ENCODE peak calls at places on chromosome 6, in ten cellular contexts. One of them, this sample, is unnamed.

GRCh38 chr6:150153905-150154492 is 11.2 kb downstream of the PPP1R14C start:
- DNase-seq in PC-3: peak; percentile 11
- DNase-seq in left ventricle myocardium inferior: no peak
- DNase-seq in MM.1S: no peak
- DNase-seq in cardiac muscle cell: peak; percentile 12
- DNase-seq in colonic mucosa: no peak
- DNase-seq in fibroblast of lung: peak; percentile 73
- DNase-seq in mammary epithelial cell: peak; percentile 57
- DNase-seq in A549: no peak
- DNase-seq in ascending aorta: no peak
- DNase-seq in this sample: no peak

GRCh38 chr6:3363296-3364025 is 93.4 kb downstream of the SLC22A23 start:
- DNase-seq in PC-3: peak; percentile 86
- DNase-seq in left ventricle myocardium inferior: no peak
- DNase-seq in MM.1S: no peak
- DNase-seq in cardiac muscle cell: no peak
- DNase-seq in colonic mucosa: peak; percentile 91
- DNase-seq in fibroblast of lung: no peak
- DNase-seq in mammary epithelial cell: peak; percentile 79
- DNase-seq in A549: no peak
- DNase-seq in ascending aorta: no peak
- DNase-seq in this sample: no peak

GRCh38 chr6:170024940-170025339 is 265.9 kb downstream of the DLL1 start:
- DNase-seq in PC-3: peak; percentile 2
- DNase-seq in left ventricle myocardium inferior: peak; percentile 40
- DNase-seq in MM.1S: no peak
- DNase-seq in cardiac muscle cell: peak; percentile 91
- DNase-seq in colonic mucosa: peak; percentile 50
- DNase-seq in fibroblast of lung: no peak
- DNase-seq in mammary epithelial cell: peak; percentile 3
- DNase-seq in A549: no peak
- DNase-seq in ascending aorta: peak; percentile 58
- DNase-seq in this sample: peak; percentile 32

GRCh38 chr6:13272131-13273046 is 55.9 kb downstream of the TBC1D7 start:
- DNase-seq in PC-3: no peak
- DNase-seq in left ventricle myocardium inferior: peak; percentile 51
- DNase-seq in MM.1S: peak; percentile 30
- DNase-seq in cardiac muscle cell: no peak
- DNase-seq in colonic mucosa: peak; percentile 41
- DNase-seq in fibroblast of lung: peak; percentile 63
- DNase-seq in mammary epithelial cell: no peak
- DNase-seq in A549: no peak
- DNase-seq in ascending aorta: peak; percentile 78
- DNase-seq in this sample: peak; percentile 93

GRCh38 chr6:154408906-154409500 is 52.4 kb upstream of the IPCEF1 start:
- DNase-seq in PC-3: peak; percentile 55
- DNase-seq in left ventricle myocardium inferior: no peak
- DNase-seq in MM.1S: no peak
- DNase-seq in cardiac muscle cell: peak; percentile 43
- DNase-seq in colonic mucosa: no peak
- DNase-seq in fibroblast of lung: peak; percentile 45
- DNase-seq in mammary epithelial cell: no peak
- DNase-seq in A549: peak; percentile 43
- DNase-seq in ascending aorta: peak; percentile 50
- DNase-seq in this sample: no peak

GRCh38 chr6:79048611-79049010 is 29.4 kb downstream of the PHIP start:
- DNase-seq in PC-3: peak; percentile 41
- DNase-seq in left ventricle myocardium inferior: no peak
- DNase-seq in MM.1S: no peak
- DNase-seq in cardiac muscle cell: peak; percentile 57
- DNase-seq in colonic mucosa: no peak
- DNase-seq in fibroblast of lung: peak; percentile 29
- DNase-seq in mammary epithelial cell: peak; percentile 12
- DNase-seq in A549: peak; percentile 5
- DNase-seq in ascending aorta: no peak
- DNase-seq in this sample: no peak

GRCh38 chr6:82875573-82876185 is 190.0 kb downstream of the UBE3D start:
- DNase-seq in PC-3: peak; percentile 96
- DNase-seq in left ventricle myocardium inferior: no peak
- DNase-seq in MM.1S: no peak
- DNase-seq in cardiac muscle cell: peak; percentile 36
- DNase-seq in colonic mucosa: no peak
- DNase-seq in fibroblast of lung: peak; percentile 91
- DNase-seq in mammary epithelial cell: peak; percentile 93
- DNase-seq in A549: peak; percentile 21
- DNase-seq in ascending aorta: no peak
- DNase-seq in this sample: no peak

GRCh38 chr6:141562181-141562800 is 570.4 kb upstream of the GJE1 start:
- DNase-seq in PC-3: peak; percentile 49
- DNase-seq in left ventricle myocardium inferior: peak; percentile 29
- DNase-seq in MM.1S: no peak
- DNase-seq in cardiac muscle cell: peak; percentile 43
- DNase-seq in colonic mucosa: peak; percentile 20
- DNase-seq in fibroblast of lung: peak; percentile 21
- DNase-seq in mammary epithelial cell: no peak
- DNase-seq in A549: no peak
- DNase-seq in ascending aorta: peak; percentile 60
- DNase-seq in this sample: peak; percentile 74

GRCh38 chr6:69668916-69669315 is 127.9 kb downstream of the LMBRD1 start:
- DNase-seq in PC-3: no peak
- DNase-seq in left ventricle myocardium inferior: no peak
- DNase-seq in MM.1S: no peak
- DNase-seq in cardiac muscle cell: no peak
- DNase-seq in colonic mucosa: no peak
- DNase-seq in fibroblast of lung: no peak
- DNase-seq in mammary epithelial cell: no peak
- DNase-seq in A549: no peak
- DNase-seq in ascending aorta: no peak
- DNase-seq in this sample: no peak

GRCh38 chr6:143549630-143550268 is 38.2 kb upstream of the FUCA2 start:
- DNase-seq in PC-3: no peak
- DNase-seq in left ventricle myocardium inferior: no peak
- DNase-seq in MM.1S: no peak
- DNase-seq in cardiac muscle cell: no peak
- DNase-seq in colonic mucosa: no peak
- DNase-seq in fibroblast of lung: no peak
- DNase-seq in mammary epithelial cell: peak; percentile 93
- DNase-seq in A549: no peak
- DNase-seq in ascending aorta: no peak
- DNase-seq in this sample: no peak

GRCh38 chr6:42352856-42353564 is 98.7 kb downstream of the TRERF1 start:
- DNase-seq in PC-3: peak; percentile 74
- DNase-seq in left ventricle myocardium inferior: no peak
- DNase-seq in MM.1S: no peak
- DNase-seq in cardiac muscle cell: peak; percentile 42
- DNase-seq in colonic mucosa: no peak
- DNase-seq in fibroblast of lung: peak; percentile 70
- DNase-seq in mammary epithelial cell: peak; percentile 52
- DNase-seq in A549: no peak
- DNase-seq in ascending aorta: no peak
- DNase-seq in this sample: no peak

GRCh38 chr6:110877569-110877968 is 3.0 kb downstream of the AMD1 start:
- DNase-seq in PC-3: no peak
- DNase-seq in left ventricle myocardium inferior: no peak
- DNase-seq in MM.1S: no peak
- DNase-seq in cardiac muscle cell: no peak
- DNase-seq in colonic mucosa: no peak
- DNase-seq in fibroblast of lung: no peak
- DNase-seq in mammary epithelial cell: no peak
- DNase-seq in A549: no peak
- DNase-seq in ascending aorta: no peak
- DNase-seq in this sample: no peak
- H3K4me1 ChIP-seq in PC-3: peaks cover 36% of the 10 kb centered on the region
- H3K4me1 ChIP-seq in left ventricle myocardium inferior: peaks cover 87% of the 10 kb centered on the region
- H3K4me1 ChIP-seq in MM.1S: peaks cover 30% of the 10 kb centered on the region
- H3K4me1 ChIP-seq in cardiac muscle cell: peaks cover 54% of the 10 kb centered on the region
- H3K4me1 ChIP-seq in colonic mucosa: peaks cover 38% of the 10 kb centered on the region
- H3K4me1 ChIP-seq in fibroblast of lung: peaks cover 8% of the 10 kb centered on the region
- H3K4me1 ChIP-seq in mammary epithelial cell: peaks cover 30% of the 10 kb centered on the region
- H3K4me1 ChIP-seq in A549: peaks cover 58% of the 10 kb centered on the region
- H3K4me1 ChIP-seq in ascending aorta: peaks cover 37% of the 10 kb centered on the region
- H3K4me1 ChIP-seq in this sample: peaks cover 77% of the 10 kb centered on the region

GRCh38 chr6:26092443-26092842 is 5.2 kb downstream of the HFE start:
- DNase-seq in PC-3: no peak
- DNase-seq in left ventricle myocardium inferior: no peak
- DNase-seq in MM.1S: no peak
- DNase-seq in cardiac muscle cell: no peak
- DNase-seq in colonic mucosa: no peak
- DNase-seq in fibroblast of lung: no peak
- DNase-seq in mammary epithelial cell: no peak
- DNase-seq in A549: no peak
- DNase-seq in ascending aorta: no peak
- DNase-seq in this sample: no peak

GRCh38 chr6:26088344-26088743 is 1.1 kb downstream of the HFE start:
- DNase-seq in PC-3: no peak
- DNase-seq in left ventricle myocardium inferior: peak; percentile 47
- DNase-seq in MM.1S: no peak
- DNase-seq in cardiac muscle cell: no peak
- DNase-seq in colonic mucosa: no peak
- DNase-seq in fibroblast of lung: no peak
- DNase-seq in mammary epithelial cell: no peak
- DNase-seq in A549: no peak
- DNase-seq in ascending aorta: no peak
- DNase-seq in this sample: no peak

GRCh38 chr6:26089272-26089671 is 2.0 kb downstream of the HFE start:
- DNase-seq in PC-3: no peak
- DNase-seq in left ventricle myocardium inferior: no peak
- DNase-seq in MM.1S: no peak
- DNase-seq in cardiac muscle cell: peak; percentile 50
- DNase-seq in colonic mucosa: no peak
- DNase-seq in fibroblast of lung: no peak
- DNase-seq in mammary epithelial cell: no peak
- DNase-seq in A549: no peak
- DNase-seq in ascending aorta: no peak
- DNase-seq in this sample: no peak

GRCh38 chr6:26086214-26086613 is 1.0 kb upstream of the HFE start:
- DNase-seq in PC-3: no peak
- DNase-seq in left ventricle myocardium inferior: no peak
- DNase-seq in MM.1S: no peak
- DNase-seq in cardiac muscle cell: no peak
- DNase-seq in colonic mucosa: no peak
- DNase-seq in fibroblast of lung: no peak
- DNase-seq in mammary epithelial cell: no peak
- DNase-seq in A549: no peak
- DNase-seq in ascending aorta: no peak
- DNase-seq in this sample: no peak

DNA sequence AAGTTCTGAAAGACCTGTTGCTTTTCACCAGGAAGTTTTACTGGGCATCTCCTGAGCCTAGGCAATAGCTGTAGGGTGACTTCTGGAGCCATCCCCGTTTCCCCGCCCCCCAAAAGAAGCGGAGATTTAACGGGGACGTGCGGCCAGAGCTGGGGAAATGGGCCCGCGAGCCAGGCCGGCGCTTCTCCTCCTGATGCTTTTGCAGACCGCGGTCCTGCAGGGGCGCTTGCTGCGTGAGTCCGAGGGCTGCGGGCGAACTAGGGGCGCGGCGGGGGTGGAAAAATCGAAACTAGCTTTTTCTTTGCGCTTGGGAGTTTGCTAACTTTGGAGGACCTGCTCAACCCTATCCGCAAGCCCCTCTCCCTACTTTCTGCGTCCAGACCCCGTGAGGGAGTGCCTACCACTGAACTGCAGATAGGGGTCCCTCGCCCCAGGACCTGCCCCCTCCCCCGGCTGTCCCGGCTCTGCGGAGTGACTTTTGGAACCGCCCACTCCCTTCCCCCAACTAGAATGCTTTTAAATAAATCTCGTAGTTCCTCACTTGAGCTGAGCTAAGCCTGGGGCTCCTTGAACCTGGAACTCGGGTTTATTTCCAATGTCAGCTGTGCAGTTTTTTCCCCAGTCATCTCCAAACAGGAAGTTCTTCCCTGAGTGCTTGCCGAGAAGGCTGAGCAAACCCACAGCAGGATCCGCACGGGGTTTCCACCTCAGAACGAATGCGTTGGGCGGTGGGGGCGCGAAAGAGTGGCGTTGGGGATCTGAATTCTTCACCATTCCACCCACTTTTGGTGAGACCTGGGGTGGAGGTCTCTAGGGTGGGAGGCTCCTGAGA is at the start of gene HFE:
- DNase-seq in PC-3: no peak
- DNase-seq in left ventricle myocardium inferior: peak; percentile 57
- DNase-seq in MM.1S: no peak
- DNase-seq in cardiac muscle cell: peak; percentile 68
- DNase-seq in colonic mucosa: peak; percentile 73
- DNase-seq in fibroblast of lung: peak; percentile 63
- DNase-seq in mammary epithelial cell: peak; percentile 51
- DNase-seq in A549: peak; percentile 24
- DNase-seq in ascending aorta: peak; percentile 72
- DNase-seq in this sample: peak; percentile 87
- TF ChIP-seq CTCF in PC-3: no peak
- TF ChIP-seq CTCF in left ventricle myocardium inferior: peak; percentile 40
- TF ChIP-seq CTCF in MM.1S: no peak
- TF ChIP-seq CTCF in cardiac muscle cell: peak; percentile 20
- TF ChIP-seq CTCF in colonic mucosa: no peak
- TF ChIP-seq CTCF in fibroblast of lung: peak; percentile 11
- TF ChIP-seq CTCF in mammary epithelial cell: peak; percentile 19
- TF ChIP-seq CTCF in A549: no peak
- TF ChIP-seq CTCF in ascending aorta: no peak
- TF ChIP-seq CTCF in this sample: no peak

DNA sequence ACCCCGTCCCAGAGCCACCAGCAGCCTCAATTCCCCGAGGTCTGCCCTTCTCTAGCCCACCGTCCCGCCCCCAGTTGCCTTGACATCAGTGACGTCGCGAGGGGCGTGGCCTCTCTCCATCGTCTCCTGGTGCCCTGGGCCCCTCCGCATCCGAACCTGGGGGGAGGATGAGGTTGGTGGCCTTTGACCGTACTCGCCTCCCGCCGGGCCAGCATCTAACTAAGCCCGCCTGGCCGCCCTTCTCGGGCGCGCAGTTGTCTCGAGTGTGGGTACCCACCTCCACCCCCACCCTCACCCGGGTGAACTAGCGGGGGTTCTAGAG is 5.5 kb upstream of the ARMC12 start:
- DNase-seq in PC-3: peak; percentile 68
- DNase-seq in left ventricle myocardium inferior: peak; percentile 99
- DNase-seq in MM.1S: peak; percentile 84
- DNase-seq in cardiac muscle cell: peak; percentile 94
- DNase-seq in colonic mucosa: peak; percentile 96
- DNase-seq in fibroblast of lung: peak; percentile 75
- DNase-seq in mammary epithelial cell: peak; percentile 57
- DNase-seq in A549: peak; percentile 81
- DNase-seq in ascending aorta: peak; percentile 99
- DNase-seq in this sample: peak; percentile 100
- H3K4me1 ChIP-seq in PC-3: peaks cover 27% of the 10 kb centered on the region
- H3K4me1 ChIP-seq in left ventricle myocardium inferior: peaks cover 79% of the 10 kb centered on the region
- H3K4me1 ChIP-seq in MM.1S: peaks cover 34% of the 10 kb centered on the region
- H3K4me1 ChIP-seq in cardiac muscle cell: peaks cover 27% of the 10 kb centered on the region
- H3K4me1 ChIP-seq in colonic mucosa: peaks cover 46% of the 10 kb centered on the region
- H3K4me1 ChIP-seq in fibroblast of lung: peaks cover 26% of the 10 kb centered on the region
- H3K4me1 ChIP-seq in mammary epithelial cell: peaks cover 74% of the 10 kb centered on the region
- H3K4me1 ChIP-seq in A549: peaks cover 51% of the 10 kb centered on the region
- H3K4me1 ChIP-seq in ascending aorta: peaks cover 73% of the 10 kb centered on the region
- H3K4me1 ChIP-seq in this sample: peaks cover 93% of the 10 kb centered on the region

DNA sequence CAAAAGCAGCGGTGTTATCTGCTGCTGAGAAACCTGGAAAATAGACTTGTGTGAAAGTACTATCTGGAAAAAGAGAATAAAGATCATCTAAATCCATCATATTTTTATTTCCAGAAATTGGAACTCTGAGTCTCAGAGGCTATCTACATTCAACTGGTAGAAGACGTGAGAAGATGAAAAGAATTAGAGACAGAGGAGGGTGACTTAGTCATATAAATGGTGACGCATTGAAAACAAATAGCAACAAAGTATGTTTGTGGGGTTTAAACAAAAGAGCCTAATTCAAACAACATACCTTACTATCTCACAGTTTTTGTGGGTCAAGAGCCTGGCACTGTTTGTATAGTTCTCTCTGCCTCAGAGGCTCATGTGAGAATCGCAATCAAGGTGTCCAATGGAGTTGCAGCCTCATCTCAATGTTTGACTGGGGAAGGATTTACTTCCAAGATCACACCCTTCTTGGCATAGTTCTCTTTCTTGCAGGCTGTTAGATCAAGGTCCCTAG is 757.1 kb upstream of the SLC35B3 start:
- DNase-seq in PC-3: peak; percentile 55
- DNase-seq in left ventricle myocardium inferior: no peak
- DNase-seq in MM.1S: no peak
- DNase-seq in cardiac muscle cell: no peak
- DNase-seq in colonic mucosa: no peak
- DNase-seq in fibroblast of lung: no peak
- DNase-seq in mammary epithelial cell: no peak
- DNase-seq in A549: peak; percentile 2
- DNase-seq in ascending aorta: no peak
- DNase-seq in this sample: no peak
- TF ChIP-seq CTCF in PC-3: no peak
- TF ChIP-seq CTCF in left ventricle myocardium inferior: no peak
- TF ChIP-seq CTCF in MM.1S: no peak
- TF ChIP-seq CTCF in cardiac muscle cell: no peak
- TF ChIP-seq CTCF in colonic mucosa: no peak
- TF ChIP-seq CTCF in fibroblast of lung: no peak
- TF ChIP-seq CTCF in mammary epithelial cell: no peak
- TF ChIP-seq CTCF in A549: no peak
- TF ChIP-seq CTCF in ascending aorta: no peak
- TF ChIP-seq CTCF in this sample: no peak